ENCODE peak calls at places on chromosomes 13 and 19, in ten cellular contexts. A, F, T, W, V, I, Q, S, M and L are unnamed samples. For H3K4me1, the result is how much of the 10 kb centered on the place peaks cover.

GRCh38 chr13:106133025-106133424 is 402.4 kb downstream of the EFNB2 start:
- DNase-seq in T (no peak), A (no peak), F (no peak), M (no peak), S (no peak), I (peak), W (no peak), Q (no peak), V (no peak), L (no peak)

GRCh38 chr19:42252365-42253244 is 2.3 kb downstream of the ERF start:
- DNase-seq in A (no peak), T (peak), W (no peak), M (no peak), I (peak), V (no peak), F (no peak), S (peak), Q (no peak), L (no peak)

GRCh38 chr19:36805364-36805763 is 32.8 kb upstream of the ZNF850 start:
- DNase-seq in S (no peak), F (no peak), M (no peak), T (no peak), I (no peak), Q (no peak), A (no peak), W (no peak), V (no peak), L (no peak)

GRCh38 chr19:13622727-13623126 is 116.4 kb upstream of the CACNA1A start:
- DNase-seq in W (no peak), T (no peak), F (no peak), M (no peak), V (no peak), S (peak), I (no peak), Q (no peak), A (no peak), L (peak)

GRCh38 chr13:76921516-76921915 is 26.8 kb upstream of the ACOD1 start:
- DNase-seq in F (no peak), Q (no peak), T (no peak), A (no peak), S (no peak), I (peak), W (no peak), M (no peak), V (no peak), L (no peak)

GRCh38 chr13:58843567-58843966 is 1212.0 kb downstream of the PCDH17 start:
- DNase-seq in T (no peak), S (peak), I (no peak), V (no peak), M (no peak), A (no peak), W (no peak), F (no peak), Q (no peak), L (peak)

GRCh38 chr13:107767119-107767518 is 448.2 kb downstream of the LIG4 start:
- DNase-seq in Q (no peak), A (no peak), T (no peak), S (no peak), F (no peak), I (no peak), W (peak), M (no peak), V (no peak), L (no peak)

GRCh38 chr13:101523732-101524131 is 71.3 kb downstream of the ITGBL1 start:
- DNase-seq in T (no peak), I (peak), Q (peak), S (no peak), M (no peak), F (no peak), V (no peak), W (no peak), A (no peak), L (no peak)

GRCh38 chr13:101751488-101751887 is 299.0 kb downstream of the ITGBL1 start:
- DNase-seq in Q (no peak), T (no peak), A (no peak), F (no peak), S (peak), W (peak), M (no peak), V (no peak), I (peak), L (no peak)

GRCh38 chr13:25943666-25944065 is 108.2 kb downstream of the SHISA2 start:
- DNase-seq in I (no peak), Q (no peak), S (no peak), M (no peak), A (no peak), F (no peak), T (no peak), W (no peak), V (no peak), L (no peak)

GRCh38 chr13:100550433-100550832 is 38.2 kb downstream of the GGACT start:
- DNase-seq in M (no peak), Q (no peak), W (no peak), S (no peak), T (no peak), I (no peak), F (no peak), V (no peak), A (peak), L (peak)

GRCh38 chr13:30569901-30570576 is 47.7 kb upstream of the USPL1 start:
- DNase-seq in S (peak), Q (peak), T (no peak), A (peak), M (no peak), W (peak), I (peak), F (no peak), V (peak), L (peak)

GRCh38 chr19:46442808-46443450 is 14.2 kb upstream of the PNMA8C start:
- DNase-seq in W (no peak), M (no peak), V (peak), Q (no peak), I (peak), A (no peak), T (peak), F (no peak), S (no peak), L (no peak)

GRCh38 chr13:47420568-47420967 is 523.7 kb upstream of the HTR2A start:
- DNase-seq in F (no peak), T (no peak), I (no peak), A (no peak), V (no peak), W (no peak), M (no peak), Q (peak), S (no peak), L (peak)

GRCh38 chr19:12140545-12141404 is 625 bp upstream of the ZNF20 start:
- DNase-seq in T (peak), V (peak), I (peak), W (peak), A (peak), M (peak), S (peak), F (peak), Q (peak), L (peak)

GRCh38 chr19:29662278-29662603 is 3.0 kb upstream of the PLEKHF1 start:
- DNase-seq in S (no peak), M (no peak), F (no peak), T (no peak), I (no peak), W (no peak), A (no peak), V (no peak), Q (no peak), L (no peak)

GRCh38 chr19:46240693-46241092 is 11.2 kb downstream of the IGFL1 start:
- DNase-seq in Q (no peak), V (no peak), F (no peak), S (no peak), W (no peak), M (no peak), I (no peak), T (no peak), A (no peak), L (no peak)

GRCh38 chr19:11578342-11579142 is 1.1 kb upstream of the ACP5 start:
- DNase-seq in F (no peak), W (no peak), A (peak), S (peak), Q (peak), T (peak), I (no peak), M (peak), V (peak), L (peak)

GRCh38 chr19:10749435-10750384 is 31.8 kb downstream of the DNM2 start:
- DNase-seq in V (peak), T (peak), Q (no peak), M (peak), I (no peak), S (no peak), W (no peak), A (peak), F (no peak), L (no peak)

GRCh38 chr13:112861876-112862615 is 107.0 kb upstream of the MCF2L start:
- DNase-seq in T (no peak), Q (no peak), A (no peak), M (peak), S (no peak), I (no peak), F (no peak), V (peak), W (no peak), L (peak)

GRCh38 chr13:45021250-45021649 is 31.9 kb downstream of the GPALPP1 start:
- DNase-seq in S (no peak), Q (no peak), F (no peak), I (no peak), A (no peak), V (no peak), M (no peak), T (no peak), W (no peak), L (no peak)

GRCh38 chr19:14699641-14700040 is 9.8 kb downstream of the ZNF333 start:
- DNase-seq in M (no peak), T (no peak), S (no peak), I (no peak), F (no peak), V (no peak), W (no peak), Q (no peak), A (no peak), L (no peak)

GRCh38 chr19:55795021-55795420 is 26.1 kb downstream of the RFPL4AL1 start:
- DNase-seq in S (no peak), Q (no peak), A (no peak), T (no peak), V (no peak), I (no peak), W (no peak), M (no peak), F (no peak), L (no peak)

GRCh38 chr19:15320118-15320517 is 12.2 kb downstream of the BRD4 start:
- DNase-seq in Q (no peak), T (no peak), M (no peak), A (no peak), V (no peak), W (no peak), F (no peak), I (no peak), S (no peak), L (no peak)

GRCh38 chr13:78147905-78148304 is 229.3 kb upstream of the EDNRB start:
- DNase-seq in Q (no peak), A (no peak), M (no peak), I (peak), V (no peak), W (no peak), S (no peak), T (no peak), F (no peak), L (no peak)

GRCh38 chr13:80339841-80340642 is 884 bp downstream of the SPRY2 start:
- DNase-seq in S (peak), I (peak), Q (peak), M (peak), T (peak), A (peak), F (peak), W (peak), V (peak), L (peak)

GRCh38 chr19:29560313-29561075 is 34.7 kb downstream of the VSTM2B start:
- DNase-seq in A (no peak), Q (peak), F (no peak), S (no peak), T (no peak), V (no peak), I (no peak), W (no peak), M (no peak), L (no peak)

GRCh38 chr13:62964522-62964921 is 1548.9 kb upstream of the PCDH20 start:
- DNase-seq in Q (no peak), S (no peak), A (no peak), T (no peak), M (no peak), V (no peak), F (no peak), W (no peak), I (no peak), L (no peak)

GRCh38 chr19:508204-509150 is 1.2 kb downstream of the TPGS1 start:
- DNase-seq in Q (no peak), F (no peak), I (no peak), A (no peak), S (no peak), W (no peak), T (no peak), M (peak), V (no peak), L (peak)
- H3K4me1 ChIP-seq in Q (under half), F (under half), I (under half), A (under half), S (under half), W (under half), T (under half), M (under half), V (half or more), L (under half)

GRCh38 chr19:7654401-7654800 is 14.4 kb upstream of the RETN start:
- DNase-seq in W (no peak), V (no peak), Q (no peak), M (no peak), I (peak), S (no peak), F (no peak), A (no peak), T (no peak), L (no peak)
- H3K4me1 ChIP-seq in W (under half), V (under half), Q (under half), M (under half), I (under half), S (under half), F (under half), A (under half), T (under half), L (under half)

GRCh38 chr19:19587776-19588175 is 30.7 kb downstream of the PBX4 start:
- DNase-seq in Q (no peak), F (no peak), A (no peak), S (no peak), V (no peak), M (no peak), W (no peak), T (no peak), I (no peak), L (no peak)
- H3K4me1 ChIP-seq in Q (under half), F (under half), A (under half), S (under half), V (under half), M (under half), W (under half), T (under half), I (under half), L (under half)

GRCh38 chr19:17243854-17244617 is 1.7 kb downstream of the NR2F6 start:
- DNase-seq in V (peak), Q (no peak), A (peak), F (no peak), I (peak), W (peak), T (peak), M (peak), S (peak), L (peak)

GRCh38 chr19:17244618-17245534 is 843 bp downstream of the NR2F6 start:
- DNase-seq in W (no peak), Q (no peak), M (peak), V (peak), T (peak), F (no peak), I (no peak), A (peak), S (peak), L (peak)

GRCh38 chr19:17248011-17248776 is 2.5 kb upstream of the NR2F6 start:
- DNase-seq in Q (no peak), I (no peak), S (peak), W (no peak), A (peak), F (no peak), T (peak), V (peak), M (peak), L (peak)

GRCh38 chr19:17245535-17245984 is at the start of gene NR2F6:
- DNase-seq in A (no peak), F (no peak), Q (no peak), M (no peak), T (no peak), I (peak), W (no peak), V (no peak), S (no peak), L (no peak)

DNA sequence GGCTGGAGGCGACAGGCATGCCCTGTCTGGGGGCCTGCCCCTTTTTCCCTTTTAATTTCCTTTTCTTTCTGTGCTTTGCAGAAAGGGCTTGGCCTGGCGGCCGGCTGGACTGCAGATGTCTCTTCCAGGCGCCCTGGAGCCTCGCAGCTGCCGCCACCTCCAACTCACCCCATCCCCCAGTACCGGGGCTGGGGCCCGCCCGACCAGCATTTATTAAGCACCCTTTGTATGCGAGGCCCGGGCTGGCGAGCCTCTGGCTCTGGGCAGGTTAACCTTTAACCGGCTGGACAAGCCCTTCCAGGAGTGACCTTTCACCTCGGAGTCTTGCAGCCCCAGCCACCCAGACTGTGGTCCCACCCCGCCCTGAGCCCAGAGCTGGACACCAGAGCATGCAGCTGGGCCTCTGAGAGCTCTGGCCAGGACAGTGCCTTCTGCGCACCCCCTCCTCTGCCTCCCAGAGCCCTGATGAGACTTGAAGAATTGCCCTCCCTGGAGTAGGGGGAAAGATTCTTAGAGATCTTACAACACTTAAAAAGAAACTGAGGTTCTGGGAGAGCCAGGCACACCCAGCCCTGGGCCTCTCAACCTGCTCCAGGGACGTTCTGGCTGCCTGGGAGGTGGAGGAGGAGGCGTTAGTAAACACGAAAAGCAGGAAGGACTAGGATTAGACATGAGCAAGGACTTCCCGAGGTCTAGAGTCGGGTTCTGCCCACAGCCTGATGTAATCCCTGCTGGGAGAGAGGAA is 1.1 kb upstream of the NR2F6 start:
- DNase-seq in I (peak), M (peak), F (no peak), V (peak), W (peak), Q (no peak), T (peak), S (peak), A (peak), L (no peak)
- H3K4me1 ChIP-seq in I (under half), M (under half), F (under half), V (half or more), W (under half), Q (under half), T (under half), S (under half), A (under half), L (under half)

GRCh38 chr19:2544576-2545415 is 68.9 kb downstream of the GADD45B start:
- DNase-seq in I (no peak), A (no peak), W (no peak), V (no peak), Q (no peak), F (no peak), T (no peak), M (peak), S (no peak), L (no peak)
- H3K4me1 ChIP-seq in I (under half), A (under half), W (under half), V (half or more), Q (half or more), F (under half), T (under half), M (under half), S (under half), L (under half)

GRCh38 chr13:110334841-110335490 is 27.9 kb downstream of the COL4A2 start:
- DNase-seq in T (no peak), W (no peak), A (no peak), F (no peak), Q (no peak), S (no peak), I (no peak), V (no peak), M (no peak), L (no peak)

GRCh38 chr13:110337287-110337686 is 30.2 kb downstream of the COL4A2 start:
- DNase-seq in F (no peak), I (no peak), A (no peak), V (no peak), Q (no peak), M (no peak), T (no peak), S (no peak), W (no peak), L (no peak)

GRCh38 chr13:110338441-110339101 is 31.5 kb downstream of the COL4A2 start:
- DNase-seq in I (no peak), W (no peak), F (peak), Q (peak), M (no peak), T (no peak), V (no peak), S (no peak), A (no peak), L (no peak)

GRCh38 chr13:110336108-110336507 is 29.0 kb downstream of the COL4A2 start:
- DNase-seq in W (no peak), F (no peak), V (no peak), Q (no peak), A (no peak), T (no peak), M (no peak), S (no peak), I (no peak), L (no peak)

GRCh38 chr13:110336681-110337080 is 29.6 kb downstream of the COL4A2 start:
- DNase-seq in V (no peak), M (no peak), W (no peak), I (no peak), T (no peak), S (no peak), F (no peak), Q (no peak), A (no peak), L (no peak)
- H3K4me1 ChIP-seq in V (half or more), M (under half), W (under half), I (under half), T (under half), S (under half), F (under half), Q (half or more), A (under half), L (under half)